ENCODE peak calls at places on chromosomes 13 and 19, in six cellular contexts. K, V, C, I, Q and R are unnamed samples.

GRCh38 chr13:40341086-40341471 is 325.4 kb downstream of the FOXO1 start:
- DNase-seq in C (no peak), Q (no peak), V (peak; percentile 64), K (no peak), I (no peak), R (peak; percentile 41)

GRCh38 chr19:18780081-18780480 is 11.0 kb downstream of the COMP start:
- DNase-seq in I (no peak), K (no peak), Q (no peak), C (no peak), V (no peak), R (no peak)

GRCh38 chr13:86585826-86586225 is 786.6 kb upstream of the SLITRK6 start:
- DNase-seq in Q (no peak), C (no peak), V (no peak), I (no peak), K (no peak), R (no peak)

GRCh38 chr19:13012690-13013608 is 17.7 kb downstream of the NFIX start:
- DNase-seq in C (peak; percentile 84), V (no peak), I (no peak), Q (peak; percentile 88), K (peak; percentile 35), R (peak; percentile 66)

GRCh38 chr19:13089139-13089856 is 13.4 kb downstream of the LYL1 start:
- DNase-seq in C (no peak), K (no peak), I (no peak), V (no peak), Q (no peak), R (no peak)

GRCh38 chr13:83355042-83355441 is 527.2 kb downstream of the SLITRK1 start:
- DNase-seq in K (no peak), Q (no peak), I (no peak), C (no peak), V (no peak), R (no peak)

GRCh38 chr19:29873024-29873800 is 61.4 kb downstream of the CCNE1 start:
- DNase-seq in I (peak; percentile 67), V (peak; percentile 66), K (peak; percentile 61), Q (peak; percentile 19), C (peak; percentile 59), R (peak; percentile 34)

GRCh38 chr13:98775844-98776598 is 23.5 kb upstream of the SLC15A1 start:
- DNase-seq in C (no peak), I (no peak), V (no peak), K (no peak), Q (no peak), R (no peak)

GRCh38 chr13:21717817-21718216 is 46.9 kb downstream of the FGF9 start:
- DNase-seq in I (peak; percentile 54), Q (no peak), C (no peak), K (no peak), V (no peak), R (no peak)

GRCh38 chr13:50309872-50310594 is 294.8 kb downstream of the KCNRG start:
- DNase-seq in Q (no peak), K (no peak), C (no peak), V (no peak), I (no peak), R (no peak)

GRCh38 chr13:80361298-80361697 is 20.4 kb upstream of the SPRY2 start:
- DNase-seq in Q (no peak), I (no peak), C (no peak), K (no peak), V (no peak), R (no peak)

GRCh38 chr19:18650048-18650435 is 13.2 kb downstream of the KLHL26 start:
- DNase-seq in C (peak; percentile 53), Q (peak; percentile 51), K (no peak), I (no peak), V (no peak), R (no peak)

GRCh38 chr13:108195146-108195545 is 20.2 kb downstream of the LIG4 start:
- DNase-seq in I (no peak), Q (no peak), C (no peak), K (no peak), V (no peak), R (peak; percentile 2)

GRCh38 chr13:92590503-92590908 is 636.1 kb upstream of the GPC6 start:
- DNase-seq in I (no peak), V (no peak), K (no peak), Q (no peak), C (no peak), R (no peak)

GRCh38 chr13:50842246-50842645 is 1.2 kb downstream of the DLEU7 start:
- DNase-seq in I (no peak), K (no peak), V (no peak), Q (no peak), C (no peak), R (no peak)

GRCh38 chr13:21402586-21403307 is 56.4 kb downstream of the ZDHHC20 start:
- DNase-seq in I (no peak), C (no peak), K (no peak), Q (no peak), V (no peak), R (peak; percentile 20)

GRCh38 chr13:30125422-30126073 is 181.8 kb downstream of the KATNAL1 start:
- DNase-seq in Q (peak; percentile 92), K (no peak), V (no peak), I (no peak), C (no peak), R (peak; percentile 94)

GRCh38 chr19:58317481-58318072 is 9.2 kb upstream of the ZSCAN22 start:
- DNase-seq in Q (no peak), I (no peak), K (no peak), C (no peak), V (peak; percentile 48), R (peak; percentile 64)

GRCh38 chr13:32496574-32497160 is 41.9 kb downstream of the N4BP2L2 start:
- DNase-seq in K (no peak), C (no peak), V (no peak), Q (no peak), I (no peak), R (peak; percentile 28)

GRCh38 chr19:3459965-3460582 is 20.3 kb downstream of the SMIM24 start:
- DNase-seq in K (no peak), V (no peak), C (no peak), Q (no peak), I (no peak), R (no peak)

GRCh38 chr19:3457531-3458228 is 22.6 kb downstream of the SMIM24 start:
- DNase-seq in I (no peak), K (no peak), C (no peak), V (no peak), Q (no peak), R (peak; percentile 40)

GRCh38 chr19:3459322-3459881 is 20.9 kb downstream of the SMIM24 start:
- DNase-seq in V (no peak), I (peak; percentile 79), Q (peak; percentile 95), K (no peak), C (peak; percentile 88), R (peak; percentile 60)

GRCh38 chr19:3458229-3458555 is 22.1 kb downstream of the SMIM24 start:
- DNase-seq in I (no peak), K (no peak), C (no peak), V (no peak), Q (no peak), R (peak; percentile 39)

DNA sequence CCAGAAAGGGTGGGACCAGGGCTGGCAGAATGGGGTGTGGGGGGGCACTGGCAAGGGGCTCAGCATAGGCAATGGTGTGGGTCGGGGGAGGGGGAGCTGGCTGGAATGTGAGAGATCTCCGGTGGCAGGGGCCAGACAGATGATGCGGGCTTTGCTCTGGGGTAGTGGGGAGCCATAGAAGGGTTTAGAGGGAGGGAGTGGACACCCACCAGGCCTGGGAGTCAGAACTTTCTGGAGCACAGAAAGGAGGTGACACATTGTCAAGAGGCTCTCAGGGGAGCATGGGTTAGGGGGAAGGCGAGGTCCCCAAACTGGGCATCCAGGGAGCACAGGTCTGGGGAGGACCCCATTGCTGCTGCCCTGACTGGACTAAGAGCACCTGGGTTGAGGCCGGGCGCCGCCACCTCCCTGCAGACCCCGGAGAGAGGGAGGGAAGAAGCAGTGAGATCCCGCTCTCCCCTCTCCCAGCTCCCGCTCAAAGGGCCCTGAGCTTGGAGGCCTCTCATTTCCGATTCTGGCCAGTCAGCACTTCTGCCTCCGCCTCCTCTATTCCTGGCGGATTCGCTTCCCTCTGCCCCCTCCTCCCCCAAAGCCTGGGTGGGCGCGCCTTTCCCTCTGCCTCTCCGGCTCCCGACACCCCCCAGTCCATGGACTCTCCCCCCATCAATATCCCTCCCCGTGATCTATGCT is 21.6 kb downstream of the SMIM24 start:
- DNase-seq in K (no peak), V (no peak), I (no peak), C (no peak), Q (peak; percentile 71), R (peak; percentile 54)
- H3K27ac ChIP-seq in K (no peak overlapping the region), V (no peak overlapping the region), I (peak overlapping the region; percentile 77), C (peak overlapping the region; percentile 71), Q (peak overlapping the region; percentile 91), R (no peak overlapping the region)

GRCh38 chr19:46919324-46919723 is 58.5 kb downstream of the ARHGAP35 start:
- DNase-seq in V (no peak), C (no peak), Q (no peak), K (no peak), I (no peak), R (no peak)

GRCh38 chr19:46920341-46920740 is 59.5 kb downstream of the ARHGAP35 start:
- DNase-seq in K (no peak), Q (no peak), V (no peak), I (no peak), C (no peak), R (no peak)

GRCh38 chr19:46925548-46925950 is 64.8 kb downstream of the ARHGAP35 start:
- DNase-seq in V (no peak), Q (no peak), K (no peak), I (no peak), C (no peak), R (no peak)

GRCh38 chr19:46924874-46925547 is 64.2 kb downstream of the ARHGAP35 start:
- DNase-seq in Q (peak; percentile 43), K (no peak), C (no peak), I (no peak), V (no peak), R (no peak)

DNA sequence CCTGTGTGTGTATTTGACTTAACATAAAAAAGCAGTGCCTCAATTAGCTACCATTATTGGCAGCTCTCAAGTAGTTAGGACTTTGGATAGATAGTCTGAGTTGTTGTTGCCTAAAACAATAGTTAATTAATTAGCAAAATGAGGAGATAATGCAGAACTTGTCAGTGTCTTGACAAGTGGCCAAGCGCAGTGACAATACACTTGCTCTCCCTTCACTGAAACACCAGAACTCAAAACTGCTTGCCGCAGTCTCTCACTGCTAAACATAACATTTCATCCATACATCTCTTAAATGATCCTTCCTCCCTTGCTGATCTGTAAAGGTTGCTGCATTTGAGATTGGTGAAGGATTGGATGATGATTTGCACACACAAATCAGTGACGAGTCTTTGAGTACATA is 61.7 kb downstream of the ARHGAP35 start:
- DNase-seq in C (no peak), Q (no peak), K (no peak), I (no peak), V (no peak), R (no peak)
- H3K4me1 ChIP-seq in C (peaks cover 45% of the 10 kb centered on the region), Q (no peaks in the 10 kb centered on the region), K (peaks cover 37% of the 10 kb centered on the region), I (peaks cover 41% of the 10 kb centered on the region), V (peaks cover 33% of the 10 kb centered on the region), R (peaks cover 46% of the 10 kb centered on the region)

GRCh38 chr19:16952046-16952445 is 63.2 kb downstream of the F2RL3 start:
- DNase-seq in C (no peak), Q (no peak), V (no peak), I (no peak), K (no peak), R (no peak)

GRCh38 chr19:16957151-16957662 is 68.4 kb downstream of the F2RL3 start:
- DNase-seq in K (no peak), V (no peak), I (peak; percentile 69), Q (no peak), C (no peak), R (peak; percentile 91)

GRCh38 chr19:16957855-16958254 is 68.8 kb downstream of the CPAMD8 start:
- DNase-seq in K (no peak), Q (no peak), C (no peak), I (no peak), V (no peak), R (no peak)
- H3K27ac ChIP-seq in K (no peak overlapping the region), Q (no peak overlapping the region), C (no peak overlapping the region), I (no peak overlapping the region), V (no peak overlapping the region), R (no peak overlapping the region)

GRCh38 chr19:38870612-38871011 is 7.5 kb downstream of the RINL start:
- DNase-seq in K (no peak), V (no peak), C (no peak), Q (no peak), I (no peak), R (no peak)
- H3K4me1 ChIP-seq in K (peaks cover 34% of the 10 kb centered on the region), V (no peaks in the 10 kb centered on the region), C (no peaks in the 10 kb centered on the region), Q (no peaks in the 10 kb centered on the region), I (peaks cover 18% of the 10 kb centered on the region), R (no peaks in the 10 kb centered on the region)